ENCODE peak calls at places on chromosomes 7 and 10, in eight cellular contexts. K, Z, Y, L, O, M, S and E are unnamed samples.

GRCh38 chr10:6729071-6729773 is 149.1 kb upstream of the PRKCQ start:
- DNase-seq in K (peak; percentile 62), Z (peak; percentile 62), Y (no peak), L (no peak), O (no peak), M (peak; percentile 92), S (peak; percentile 88), E (no peak)

GRCh38 chr10:72322030-72322279 is 32.8 kb downstream of the DNAJB12 start:
- DNase-seq in K (peak; percentile 19), Z (no peak), Y (no peak), L (no peak), O (no peak), M (no peak), S (no peak), E (no peak)

GRCh38 chr10:60390224-60390626 is 550 bp upstream of the ANK3 start:
- DNase-seq in K (no peak), Z (no peak), Y (no peak), L (no peak), O (no peak), M (no peak), S (no peak), E (no peak)

GRCh38 chr10:25725917-25726716 is 207.9 kb upstream of the MYO3A start:
- DNase-seq in K (peak; percentile 66), Z (peak; percentile 66), Y (peak; percentile 51), L (no peak), O (peak; percentile 36), M (peak; percentile 54), S (peak; percentile 59), E (no peak)

GRCh38 chr7:55363386-55364170 is 1.6 kb upstream of the LANCL2 start:
- DNase-seq in K (no peak), Z (no peak), Y (no peak), L (no peak), O (no peak), M (no peak), S (no peak), E (no peak)

GRCh38 chr10:74244097-74244685 is 93.2 kb downstream of the ADK start:
- DNase-seq in K (peak; percentile 99), Z (peak; percentile 61), Y (no peak), L (no peak), O (peak; percentile 22), M (peak; percentile 62), S (peak; percentile 49), E (no peak)

GRCh38 chr10:90856964-90857634 is 740 bp downstream of the HTR7 start:
- DNase-seq in K (no peak), Z (no peak), Y (no peak), L (no peak), O (no peak), M (no peak), S (no peak), E (peak; percentile 15)

GRCh38 chr10:90319188-90319914 is 538.5 kb downstream of the HTR7 start:
- DNase-seq in K (peak; percentile 96), Z (peak; percentile 73), Y (no peak), L (no peak), O (no peak), M (peak; percentile 43), S (peak; percentile 97), E (peak; percentile 32)

GRCh38 chr7:1288390-1288995 is 55.8 kb downstream of the UNCX start:
- DNase-seq in K (no peak), Z (no peak), Y (no peak), L (peak; percentile 36), O (no peak), M (no peak), S (no peak), E (no peak)

GRCh38 chr10:12535656-12536055 is 186.3 kb downstream of the CAMK1D start:
- DNase-seq in K (no peak), Z (no peak), Y (no peak), L (no peak), O (no peak), M (no peak), S (no peak), E (no peak)

GRCh38 chr10:31317652-31318381 is 1.2 kb upstream of the ZEB1 start:
- DNase-seq in K (no peak), Z (no peak), Y (peak; percentile 92), L (peak; percentile 70), O (no peak), M (no peak), S (no peak), E (peak; percentile 90)

GRCh38 chr10:44572146-44572545 is 187.2 kb upstream of the CXCL12 start:
- DNase-seq in K (no peak), Z (no peak), Y (no peak), L (no peak), O (no peak), M (no peak), S (no peak), E (no peak)

GRCh38 chr7:475425-475728 is 44.3 kb downstream of the PDGFA start:
- DNase-seq in K (no peak), Z (no peak), Y (no peak), L (no peak), O (no peak), M (no peak), S (no peak), E (no peak)

GRCh38 chr7:148334959-148335577 is 255.5 kb upstream of the C7orf33 start:
- DNase-seq in K (peak; percentile 41), Z (peak; percentile 22), Y (no peak), L (no peak), O (no peak), M (peak; percentile 1), S (peak; percentile 95), E (no peak)

GRCh38 chr7:106523482-106523881 is 137.5 kb downstream of the CCDC71L start:
- DNase-seq in K (no peak), Z (no peak), Y (no peak), L (no peak), O (no peak), M (no peak), S (no peak), E (no peak)

GRCh38 chr7:105387621-105388372 is 924 bp downstream of the SRPK2 start:
- DNase-seq in K (peak; percentile 55), Z (peak; percentile 55), Y (peak; percentile 73), L (peak; percentile 83), O (peak; percentile 59), M (peak; percentile 20), S (peak; percentile 38), E (peak; percentile 60)

GRCh38 chr7:23272275-23272674 is 25.7 kb downstream of the GPNMB start:
- DNase-seq in K (no peak), Z (no peak), Y (no peak), L (no peak), O (no peak), M (no peak), S (no peak), E (no peak)

GRCh38 chr7:23276381-23276780 is 22.8 kb upstream of the MALSU1 start:
- DNase-seq in K (peak; percentile 23), Z (peak; percentile 33), Y (no peak), L (no peak), O (no peak), M (no peak), S (no peak), E (no peak)

GRCh38 chr7:23275906-23276305 is 23.2 kb upstream of the MALSU1 start:
- DNase-seq in K (no peak), Z (no peak), Y (no peak), L (no peak), O (no peak), M (no peak), S (no peak), E (no peak)

GRCh38 chr7:23276947-23277346 is 22.2 kb upstream of the MALSU1 start:
- DNase-seq in K (no peak), Z (no peak), Y (no peak), L (no peak), O (no peak), M (no peak), S (no peak), E (no peak)

GRCh38 chr7:23273141-23273599 is 26.0 kb upstream of the MALSU1 start:
- DNase-seq in K (peak; percentile 96), Z (peak; percentile 97), Y (peak; percentile 98), L (peak; percentile 94), O (peak; percentile 93), M (peak; percentile 60), S (peak; percentile 93), E (peak; percentile 85)
- H3K4me3 ChIP-seq in K (peak overlapping the region; percentile 29), Z (peak overlapping the region; percentile 23), Y (no peak overlapping the region), L (no peak overlapping the region), O (no peak overlapping the region), M (no peak overlapping the region), S (no peak overlapping the region), E (peak overlapping the region; percentile 52)

DNA sequence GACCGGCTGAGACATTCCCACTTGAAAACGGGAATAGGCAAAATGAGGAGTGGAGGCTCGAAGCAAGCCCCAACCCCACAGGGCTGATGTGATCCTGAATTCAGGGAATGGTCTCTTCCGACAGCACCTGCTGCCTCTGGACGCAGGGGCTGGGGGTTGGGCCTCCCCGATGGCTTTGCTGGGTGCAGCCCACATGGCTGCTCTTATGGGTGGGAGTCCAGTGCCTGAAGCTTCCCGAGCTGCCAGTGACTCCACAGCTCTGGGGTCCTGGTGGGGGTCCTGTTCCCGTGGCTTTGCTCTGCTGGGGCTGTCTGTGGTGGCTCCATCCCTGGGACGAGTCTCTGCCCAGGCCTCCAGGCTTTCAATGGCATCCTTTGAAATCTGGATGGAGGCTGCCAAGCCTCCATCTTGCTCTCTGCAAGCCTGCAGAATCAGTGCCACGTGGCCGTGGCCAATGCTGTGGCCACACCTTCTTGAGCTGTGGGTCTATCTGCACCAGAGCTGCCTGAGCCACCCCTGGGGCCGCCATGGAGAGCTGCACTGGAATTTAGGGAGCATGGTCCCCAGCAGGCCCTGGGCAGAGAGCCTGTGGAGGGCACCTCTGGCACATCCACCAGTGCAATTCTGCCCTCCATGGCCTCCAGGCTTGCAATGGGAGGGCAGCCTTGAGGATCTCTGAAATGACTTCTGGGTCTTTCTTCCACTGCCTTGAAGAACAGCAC is 55.5 kb upstream of the NKX6-2 start:
- DNase-seq in K (no peak), Z (no peak), Y (no peak), L (no peak), O (no peak), M (no peak), S (no peak), E (no peak)
- H3K4me3 ChIP-seq in K (no peak overlapping the region), Z (no peak overlapping the region), Y (no peak overlapping the region), L (no peak overlapping the region), O (no peak overlapping the region), M (no peak overlapping the region), S (no peak overlapping the region), E (no peak overlapping the region)

DNA sequence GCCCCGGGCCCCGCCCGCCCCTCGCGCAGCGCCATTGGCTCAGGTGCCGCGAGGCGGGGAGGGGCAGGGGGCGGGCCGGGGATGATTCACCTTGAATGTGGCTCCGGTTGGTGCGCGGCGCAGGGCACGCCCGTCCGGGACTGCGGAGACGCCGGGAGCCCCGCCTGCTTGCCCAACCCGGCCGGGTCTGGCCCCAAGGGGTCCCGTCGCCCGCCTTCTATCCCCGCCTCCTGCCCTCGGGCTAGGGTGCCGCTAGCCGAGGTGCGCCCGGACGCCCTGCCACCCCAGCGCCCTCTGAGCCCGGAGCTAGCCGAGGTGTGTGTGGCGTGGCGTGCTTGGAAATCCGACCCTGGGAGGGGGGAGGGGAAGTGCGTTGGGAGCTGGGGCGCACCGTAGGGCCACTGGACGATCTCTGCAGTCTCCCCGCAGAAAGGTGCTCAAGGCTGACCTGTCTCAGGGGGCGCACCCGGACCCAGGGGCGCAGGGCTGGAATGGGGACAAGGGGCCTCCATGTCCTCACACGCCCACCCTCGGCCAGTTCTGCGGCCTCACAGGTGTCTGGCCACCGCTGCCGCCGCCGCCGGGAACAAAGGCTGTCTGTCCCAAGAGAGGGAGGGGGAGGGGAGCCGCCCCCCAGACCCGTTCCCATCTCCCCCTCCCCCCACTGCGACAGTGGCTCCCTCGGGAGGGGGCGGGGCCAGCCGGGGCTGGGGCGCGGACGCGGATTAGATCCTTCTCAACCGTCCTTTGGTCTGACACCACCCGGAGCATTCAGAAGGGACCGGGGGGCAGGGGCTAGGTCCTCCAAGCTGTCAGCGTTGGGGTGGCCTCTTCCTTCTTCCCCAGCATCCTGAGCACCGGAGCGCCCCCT is 169.0 kb downstream of the NRF1 start:
- DNase-seq in K (peak; percentile 91), Z (peak; percentile 90), Y (peak; percentile 86), L (peak; percentile 92), O (peak; percentile 92), M (no peak), S (peak; percentile 73), E (peak; percentile 82)
- H3K4me3 ChIP-seq in K (peak overlapping the region; percentile 86), Z (peak overlapping the region; percentile 69), Y (peak overlapping the region; percentile 62), L (peak overlapping the region; percentile 58), O (peak overlapping the region; percentile 64), M (no peak overlapping the region), S (peak overlapping the region; percentile 93), E (peak overlapping the region; percentile 70)

GRCh38 chr10:27643296-27643695 is 102.3 kb downstream of the MKX start:
- DNase-seq in K (no peak), Z (no peak), Y (no peak), L (no peak), O (no peak), M (peak; percentile 84), S (no peak), E (no peak)
- H3K4me3 ChIP-seq in K (no peak overlapping the region), Z (no peak overlapping the region), Y (no peak overlapping the region), L (no peak overlapping the region), O (no peak overlapping the region), M (no peak overlapping the region), S (no peak overlapping the region), E (no peak overlapping the region)